ENCODE peak calls at places on chromosomes 12 and 14, in seven cellular contexts. U is stimulated activated CD8-positive, alpha-beta memory T cell treated with anti-CD3 and anti-CD28 coated beads, Interleukin-7, amount 100 ng/mL, for 1 hour; Q is left ventricle myocardium inferior; C is left ventricle myocardium superior; R is amniotic stem cell; H is WTC11; G is endothelial cell. D is an unnamed sample.

GRCh38 chr12:100573499-100574261 is at the start of gene GAS2L3:
- DNase-seq in R (peak; percentile 74), C (peak; percentile 95), Q (peak; percentile 91), U (peak; percentile 4), G (peak; percentile 94), H (peak; percentile 92), D (peak; percentile 93)

GRCh38 chr12:74689071-74689655 is 151.5 kb downstream of the ATXN7L3B start:
- DNase-seq in H (no peak), Q (no peak), G (no peak), R (peak; percentile 23), C (no peak), U (no peak), D (peak; percentile 25)

GRCh38 chr12:107511292-107511691 is 174.3 kb upstream of the PWP1 start:
- DNase-seq in U (no peak), C (no peak), H (no peak), Q (no peak), G (no peak), R (no peak), D (no peak)

GRCh38 chr12:28899951-28900350 is 249.1 kb upstream of the FAR2 start:
- DNase-seq in G (no peak), R (peak; percentile 55), U (no peak), H (no peak), C (no peak), Q (no peak), D (no peak)

GRCh38 chr12:57487597-57488396 is at the start of gene MARS1:
- DNase-seq in Q (peak; percentile 93), U (peak; percentile 79), C (peak; percentile 94), G (peak; percentile 82), R (peak; percentile 97), H (peak; percentile 92), D (peak; percentile 93)

GRCh38 chr12:121238604-121239334 is 28.8 kb downstream of the P2RX4 start:
- DNase-seq in U (no peak), Q (no peak), C (no peak), H (peak; percentile 53), G (no peak), R (no peak), D (peak; percentile 65)

GRCh38 chr14:60106341-60106740 is 14.6 kb downstream of the PCNX4 start:
- DNase-seq in Q (no peak), U (no peak), H (no peak), G (no peak), R (peak; percentile 4), C (no peak), D (no peak)

GRCh38 chr12:3885179-3886094 is 12.2 kb upstream of the PARP11 start:
- DNase-seq in C (no peak), G (peak; percentile 27), U (no peak), Q (no peak), H (no peak), R (peak; percentile 44), D (peak; percentile 20)

GRCh38 chr14:96269359-96269710 is 13.3 kb downstream of the BDKRB1 start:
- DNase-seq in R (no peak), H (no peak), Q (no peak), G (no peak), C (no peak), U (no peak), D (no peak)

GRCh38 chr12:63802012-63802608 is 22.4 kb downstream of the RXYLT1 start:
- DNase-seq in H (no peak), C (no peak), Q (no peak), R (no peak), G (no peak), U (no peak), D (peak; percentile 23)

GRCh38 chr14:91012050-91012449 is 48.4 kb downstream of the RPS6KA5 start:
- DNase-seq in Q (no peak), C (no peak), U (no peak), H (no peak), R (no peak), G (no peak), D (no peak)

GRCh38 chr14:61270714-61271113 is 10.4 kb downstream of the TMEM30B start:
- DNase-seq in U (no peak), C (no peak), R (no peak), G (no peak), Q (no peak), H (no peak), D (no peak)

GRCh38 chr14:104146651-104147345 is 8.4 kb downstream of the KIF26A start:
- DNase-seq in U (no peak), Q (peak; percentile 13), R (no peak), G (no peak), H (peak; percentile 8), C (no peak), D (peak; percentile 4)

GRCh38 chr12:69000540-69001243 is 67.7 kb upstream of the CPM start:
- DNase-seq in U (no peak), C (no peak), H (no peak), G (no peak), Q (no peak), R (no peak), D (no peak)

GRCh38 chr12:70733385-70733784 is 96.2 kb upstream of the PTPRB start:
- DNase-seq in R (peak; percentile 63), C (no peak), H (no peak), G (peak; percentile 32), Q (no peak), U (no peak), D (peak; percentile 78)

GRCh38 chr12:123013185-123014095 is 33.0 kb downstream of the ARL6IP4 start:
- DNase-seq in U (no peak), R (no peak), H (no peak), Q (no peak), G (no peak), C (no peak), D (no peak)

GRCh38 chr14:45998554-45998953 is 653.0 kb downstream of the RPL10L start:
- DNase-seq in R (no peak), Q (no peak), C (no peak), G (no peak), U (no peak), H (no peak), D (no peak)

GRCh38 chr12:82529954-82530353 is 156.8 kb upstream of the TMTC2 start:
- DNase-seq in R (no peak), C (no peak), U (no peak), G (no peak), Q (no peak), H (no peak), D (no peak)

GRCh38 chr12:56808954-56809353 is 45.8 kb downstream of the HSD17B6 start:
- DNase-seq in U (no peak), G (no peak), R (no peak), Q (no peak), C (no peak), H (no peak), D (no peak)

GRCh38 chr12:52044284-52044983 is 6.8 kb upstream of the NR4A1 start:
- DNase-seq in C (peak; percentile 93), Q (peak; percentile 87), R (no peak), G (no peak), H (no peak), U (no peak), D (no peak)

GRCh38 chr12:126663304-126664094 is 1598.3 kb downstream of the AACS start:
- DNase-seq in G (no peak), H (no peak), Q (no peak), U (no peak), C (no peak), R (no peak), D (peak; percentile 10)

GRCh38 chr12:32647275-32647674 is 31.8 kb upstream of the DNM1L start:
- DNase-seq in C (no peak), G (no peak), H (no peak), R (no peak), U (no peak), Q (no peak), D (no peak)

GRCh38 chr12:85779768-85780167 is 56.4 kb downstream of the RASSF9 start:
- DNase-seq in H (no peak), C (no peak), R (no peak), U (no peak), Q (no peak), G (no peak), D (no peak)

GRCh38 chr12:5768171-5768879 is 176.7 kb downstream of the ANO2 start:
- DNase-seq in H (no peak), U (no peak), G (no peak), R (no peak), C (peak; percentile 83), Q (peak; percentile 82), D (no peak)

GRCh38 chr14:73714656-73715081 is 485 bp upstream of the PNMA1 start:
- DNase-seq in G (no peak), C (no peak), R (no peak), U (no peak), Q (no peak), H (no peak), D (no peak)